ENCODE peak calls at places on chromosomes 13 and 19, in nine cellular contexts. K is cardiac muscle cell; E is IMR-90; Q is endothelial cell of umbilical vein; A is pancreas; D is CD4-positive, alpha-beta memory T cell; F is ovary; T is stomach; X is heart left ventricle. G is an unnamed sample.

GRCh38 chr19:13163609-13164364 is 13.6 kb downstream of the IER2 start:
- DNase-seq in K (peak), E (peak), Q (peak), A (peak), D (peak), F (peak), T (peak), X (peak), G (no peak)

GRCh38 chr13:64332048-64332447 is 2898.1 kb downstream of the PCDH9 start:
- DNase-seq in K (no peak), E (peak), Q (no peak), A (no peak), D (no peak), F (no peak), T (no peak), X (no peak), G (no peak)

GRCh38 chr13:33554919-33555791 is 262.8 kb upstream of the RFC3 start:
- DNase-seq in K (peak), E (no peak), Q (peak), A (no peak), D (no peak), F (no peak), T (no peak), X (no peak), G (no peak)

GRCh38 chr19:6483235-6483634 is 1.6 kb upstream of the DENND1C start:
- DNase-seq in K (no peak), E (no peak), Q (no peak), A (no peak), D (no peak), F (no peak), T (no peak), X (no peak), G (no peak)

GRCh38 chr13:110334841-110335490 is 27.9 kb downstream of the COL4A2 start:
- DNase-seq in K (no peak), E (no peak), Q (no peak), A (no peak), D (no peak), F (no peak), T (no peak), X (no peak), G (no peak)

GRCh38 chr13:76723551-76724232 is 162.5 kb downstream of the KCTD12 start:
- DNase-seq in K (peak), E (peak), Q (peak), A (no peak), D (no peak), F (peak), T (no peak), X (peak), G (no peak)

GRCh38 chr19:58364127-58364526 is 1.6 kb upstream of the ZNF497 start:
- DNase-seq in K (no peak), E (no peak), Q (no peak), A (no peak), D (no peak), F (no peak), T (no peak), X (no peak), G (no peak)

GRCh38 chr19:35913589-35913988 is 5.5 kb upstream of the TYROBP start:
- DNase-seq in K (no peak), E (peak), Q (no peak), A (no peak), D (no peak), F (no peak), T (no peak), X (no peak), G (no peak)

GRCh38 chr13:76812206-76812882 is 73.9 kb downstream of the KCTD12 start:
- DNase-seq in K (peak), E (no peak), Q (no peak), A (no peak), D (no peak), F (no peak), T (no peak), X (peak), G (no peak)

GRCh38 chr13:25218011-25218410 is 45.9 kb upstream of the AMER2 start:
- DNase-seq in K (no peak), E (no peak), Q (no peak), A (no peak), D (no peak), F (no peak), T (no peak), X (no peak), G (no peak)

GRCh38 chr13:111599791-111600190 is 279.3 kb downstream of the TEX29 start:
- DNase-seq in K (no peak), E (no peak), Q (no peak), A (no peak), D (no peak), F (no peak), T (no peak), X (no peak), G (no peak)

GRCh38 chr19:35065574-35065973 is 24.1 kb downstream of the HPN start:
- DNase-seq in K (no peak), E (no peak), Q (no peak), A (peak), D (no peak), F (no peak), T (no peak), X (no peak), G (no peak)

GRCh38 chr13:29594310-29594709 is 1.2 kb downstream of the SLC7A1 start:
- DNase-seq in K (peak), E (peak), Q (peak), A (no peak), D (peak), F (no peak), T (peak), X (no peak), G (no peak)

GRCh38 chr19:12778020-12778904 is 2.9 kb upstream of the HOOK2 start:
- DNase-seq in K (peak), E (peak), Q (peak), A (peak), D (peak), F (peak), T (peak), X (peak), G (no peak)

GRCh38 chr13:96091164-96091931 is 1.4 kb downstream of the HS6ST3 start:
- DNase-seq in K (peak), E (no peak), Q (peak), A (peak), D (no peak), F (peak), T (peak), X (no peak), G (no peak)

GRCh38 chr19:16248380-16249023 is 50.8 kb downstream of the AP1M1 start:
- DNase-seq in K (no peak), E (no peak), Q (no peak), A (peak), D (no peak), F (no peak), T (no peak), X (no peak), G (no peak)
- H3K27ac ChIP-seq in K (no peak), E (no peak), Q (no peak), A (no peak), D (no peak), F (no peak), T (no peak), X (no peak), G (no peak)

GRCh38 chr19:485122-485521 is 11.2 kb upstream of the MADCAM1 start:
- DNase-seq in K (no peak), E (no peak), Q (no peak), A (peak), D (no peak), F (no peak), T (no peak), X (no peak), G (no peak)

GRCh38 chr19:488505-489417 is 7.5 kb upstream of the MADCAM1 start:
- DNase-seq in K (peak), E (peak), Q (peak), A (peak), D (peak), F (peak), T (peak), X (peak), G (peak)

GRCh38 chr19:484494-484893 is 11.8 kb upstream of the MADCAM1 start:
- DNase-seq in K (no peak), E (no peak), Q (no peak), A (peak), D (no peak), F (no peak), T (no peak), X (no peak), G (no peak)

GRCh38 chr19:483332-484072 is 12.8 kb upstream of the MADCAM1 start:
- DNase-seq in K (no peak), E (no peak), Q (no peak), A (peak), D (no peak), F (no peak), T (no peak), X (no peak), G (no peak)

GRCh38 chr19:485583-486236 is 10.6 kb upstream of the MADCAM1 start:
- DNase-seq in K (peak), E (no peak), Q (no peak), A (peak), D (no peak), F (peak), T (no peak), X (no peak), G (no peak)
- H3K27ac ChIP-seq in K (no peak), E (no peak), Q (no peak), A (no peak), D (no peak), F (no peak), T (no peak), X (peak), G (no peak)

GRCh38 chr13:107291875-107292274 is 723.9 kb upstream of the ARGLU1 start:
- DNase-seq in K (no peak), E (no peak), Q (no peak), A (no peak), D (no peak), F (no peak), T (no peak), X (no peak), G (no peak)
- H3K27ac ChIP-seq in K (no peak), E (no peak), Q (no peak), A (no peak), D (no peak), F (no peak), T (no peak), X (no peak), G (no peak)

GRCh38 chr19:45467456-45468158 is at the start of gene FOSB:
- DNase-seq in K (peak), E (peak), Q (peak), A (peak), D (peak), F (peak), T (peak), X (peak), G (peak)

GRCh38 chr19:45468159-45468651 is 409 bp downstream of the FOSB start:
- DNase-seq in K (peak), E (no peak), Q (no peak), A (peak), D (no peak), F (peak), T (peak), X (peak), G (no peak)

GRCh38 chr19:45464861-45465427 is 2.9 kb upstream of the FOSB start:
- DNase-seq in K (no peak), E (no peak), Q (no peak), A (no peak), D (no peak), F (no peak), T (no peak), X (no peak), G (no peak)

GRCh38 chr19:45468803-45469131 is 971 bp downstream of the FOSB start:
- DNase-seq in K (no peak), E (no peak), Q (no peak), A (no peak), D (no peak), F (no peak), T (peak), X (no peak), G (no peak)

DNA sequence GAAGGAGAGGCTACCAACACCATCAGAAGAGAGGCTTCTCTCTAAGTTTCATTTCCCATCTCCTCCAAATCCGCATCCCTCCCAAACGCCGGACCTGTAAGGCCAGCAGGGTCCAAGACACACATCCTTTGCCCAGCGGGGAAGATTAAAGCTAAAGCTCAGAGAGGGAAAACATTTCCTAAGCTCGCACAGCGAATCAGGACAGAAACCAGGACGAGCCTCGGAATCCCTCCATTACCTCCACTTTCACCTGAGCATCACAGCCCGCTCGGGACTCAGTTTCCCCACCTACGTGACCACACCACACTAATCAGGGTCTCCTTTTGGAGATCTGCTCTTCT is 711 bp upstream of the FOSB start:
- DNase-seq in K (peak), E (no peak), Q (no peak), A (no peak), D (no peak), F (no peak), T (no peak), X (no peak), G (no peak)
- H3K27ac ChIP-seq in K (no peak), E (no peak), Q (peak), A (no peak), D (peak), F (peak), T (peak), X (peak), G (peak)

DNA sequence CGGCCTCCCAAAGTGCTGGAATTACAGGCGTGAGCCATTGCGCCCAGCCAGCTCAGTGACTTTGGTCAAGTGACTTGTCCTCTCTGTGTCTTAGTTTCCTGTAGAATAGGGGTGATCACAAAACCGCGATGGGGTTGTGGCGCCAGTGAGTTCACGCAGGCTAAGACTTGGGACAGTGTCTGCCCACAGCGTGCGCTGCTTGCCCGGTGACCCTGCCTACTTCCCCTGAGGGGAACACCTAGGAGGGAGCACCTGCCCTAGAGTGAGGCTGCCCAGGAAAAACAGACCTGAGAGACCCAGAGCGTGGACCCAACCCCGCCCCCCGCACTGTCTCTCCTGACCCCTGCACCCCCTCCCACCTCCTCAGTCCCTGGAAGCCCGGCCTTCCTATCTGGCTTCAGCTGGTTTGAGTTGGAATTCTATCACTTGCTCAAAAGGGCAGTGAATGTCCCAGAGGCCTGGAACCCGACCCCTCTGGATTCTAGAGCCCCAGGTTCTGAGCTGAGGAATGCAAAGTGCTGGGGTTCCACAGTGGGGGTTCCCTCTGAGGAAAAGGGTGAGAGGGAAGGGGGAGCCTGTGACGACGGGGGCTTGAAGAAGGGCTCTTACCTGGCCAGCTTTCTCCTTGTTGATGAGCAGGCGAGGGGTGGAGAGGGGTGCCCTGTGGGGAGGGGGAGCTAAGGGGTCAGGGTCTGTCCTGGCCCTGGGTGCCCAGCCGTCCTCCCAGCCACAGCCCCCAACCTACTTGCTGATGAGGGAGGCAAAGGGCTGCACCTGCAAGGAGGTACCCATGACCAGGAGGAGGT is 2.2 kb upstream of the RINL start:
- DNase-seq in K (no peak), E (no peak), Q (no peak), A (peak), D (no peak), F (no peak), T (no peak), X (no peak), G (no peak)
- H3K27ac ChIP-seq in K (no peak), E (no peak), Q (no peak), A (no peak), D (peak), F (no peak), T (no peak), X (no peak), G (no peak)

DNA sequence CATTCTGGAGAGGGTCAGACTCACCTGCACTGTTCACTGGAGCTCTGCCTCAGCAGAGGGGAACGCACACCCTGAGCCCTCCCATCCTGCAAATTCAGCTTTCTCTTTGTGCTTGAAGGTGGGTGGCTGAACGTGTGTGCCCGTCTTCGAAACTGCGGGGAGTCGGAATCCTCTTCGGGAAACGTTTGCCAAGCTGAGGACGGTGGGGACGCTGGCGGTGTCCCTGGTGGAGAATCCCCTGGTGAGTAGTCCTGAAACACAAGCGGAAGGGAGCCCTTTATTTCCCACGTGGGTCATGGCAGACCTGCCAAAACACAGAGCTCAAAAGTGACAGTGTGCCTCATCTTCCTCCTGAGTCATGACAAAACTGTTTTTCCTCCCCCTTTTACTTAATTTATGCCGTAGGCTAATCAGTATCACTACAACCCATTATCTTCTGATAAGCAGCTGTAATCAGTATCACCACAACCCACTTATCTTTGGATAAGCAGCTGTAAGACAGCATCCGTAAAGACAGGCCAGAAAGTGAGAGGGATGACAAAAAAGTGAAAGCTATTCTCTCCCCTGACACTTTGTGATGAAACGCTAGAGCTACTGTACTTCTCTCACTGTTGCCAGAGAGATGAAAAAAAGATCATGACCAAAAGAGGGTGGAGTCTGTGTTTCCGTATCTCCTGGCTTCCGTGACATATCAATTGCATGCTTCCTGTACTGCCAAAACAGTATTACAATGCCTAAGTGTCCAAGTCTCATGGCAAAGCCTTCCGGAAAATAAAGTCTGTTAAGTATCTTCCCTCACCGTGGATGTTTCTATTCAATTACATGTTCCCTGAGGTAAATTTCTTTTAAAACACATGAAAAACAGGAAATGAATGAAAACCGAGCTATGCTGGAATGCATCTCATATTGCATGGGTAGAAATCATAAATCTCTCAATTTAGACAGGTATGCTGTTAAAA is 155.5 kb downstream of the TBC1D4 start:
- DNase-seq in K (peak), E (peak), Q (peak), A (no peak), D (peak), F (peak), T (no peak), X (no peak), G (no peak)
- H3K27ac ChIP-seq in K (no peak), E (no peak), Q (peak), A (no peak), D (peak), F (peak), T (peak), X (no peak), G (no peak)